ENCODE peak calls at places on chromosome 13, in four cellular contexts. P is AG10803, I is KG1, H is T-helper 17 cell. S is an unnamed sample.

GRCh38 chr13:45521292-45521691 is 56.6 kb downstream of the COG3 start:
- DNase-seq in H (no peak), I (no peak), P (peak), S (no peak)

GRCh38 chr13:74444161-74444571 is 310.0 kb upstream of the KLF12 start:
- DNase-seq in P (peak), I (no peak), H (no peak), S (no peak)

GRCh38 chr13:71056581-71056980 is 810.4 kb downstream of the DACH1 start:
- DNase-seq in P (no peak), I (no peak), H (no peak), S (no peak)

GRCh38 chr13:113187263-113187669 is 21.2 kb downstream of the PCID2 start:
- DNase-seq in H (no peak), I (no peak), P (peak), S (peak)

GRCh38 chr13:100987993-100988392 is 313.4 kb upstream of the TMTC4 start:
- DNase-seq in P (peak), H (no peak), I (no peak), S (no peak)

GRCh38 chr13:37383856-37384255 is 214.7 kb downstream of the POSTN start:
- DNase-seq in I (no peak), H (no peak), P (no peak), S (no peak)

GRCh38 chr13:106565127-106565775 is 2.7 kb downstream of the ARGLU1 start:
- DNase-seq in H (no peak), I (no peak), P (no peak), S (no peak)

GRCh38 chr13:103031332-103031873 is 34.8 kb downstream of the SLC10A2 start:
- DNase-seq in P (no peak), I (no peak), H (no peak), S (no peak)

GRCh38 chr13:111110054-111110453 is 5.1 kb upstream of the ARHGEF7 start:
- DNase-seq in P (no peak), H (no peak), I (no peak), S (no peak)

GRCh38 chr13:71625694-71626093 is 241.3 kb downstream of the DACH1 start:
- DNase-seq in I (no peak), P (no peak), H (no peak), S (no peak)

S was measured in HCT116.